ENCODE peak calls at places on chromosomes 12 and 14, in eight cellular contexts. P, X, S, T, M, U, E and D are unnamed samples.

GRCh38 chr14:64705406-64706118 is 1.3 kb downstream of the PLEKHG3 start:
- DNase-seq in P (no peak), T (no peak), E (no peak), S (no peak), M (no peak), X (peak; percentile 53), U (peak; percentile 49), D (no peak)

GRCh38 chr12:128052777-128053176 is 214.2 kb upstream of the TMEM132C start:
- DNase-seq in U (no peak), E (no peak), T (no peak), S (no peak), X (no peak), P (no peak), M (no peak), D (no peak)

GRCh38 chr14:104688755-104689619 is at the start of gene INF2:
- DNase-seq in M (peak; percentile 42), S (peak; percentile 51), P (peak; percentile 54), X (peak; percentile 66), E (peak; percentile 80), T (peak; percentile 69), U (peak; percentile 80), D (no peak)

GRCh38 chr14:51479584-51480305 is 172.0 kb upstream of the FRMD6 start:
- DNase-seq in S (peak; percentile 59), X (peak; percentile 60), P (no peak), E (no peak), T (peak; percentile 23), M (peak; percentile 86), U (no peak), D (no peak)

GRCh38 chr14:99790978-99791376 is 2.2 kb upstream of the EML1 start:
- DNase-seq in M (no peak), T (no peak), P (no peak), S (no peak), U (no peak), E (no peak), X (no peak), D (no peak)

GRCh38 chr12:128259556-128260070 is 7.4 kb upstream of the TMEM132C start:
- DNase-seq in U (peak; percentile 82), P (peak; percentile 57), E (no peak), T (no peak), S (peak; percentile 27), M (no peak), X (peak; percentile 32), D (no peak)

GRCh38 chr12:114480309-114481199 is 74.6 kb upstream of the TBX5 start:
- DNase-seq in X (no peak), P (no peak), S (peak; percentile 17), M (peak; percentile 51), U (peak; percentile 38), T (no peak), E (no peak), D (no peak)

GRCh38 chr12:111173391-111174282 is 195.3 kb downstream of the PHETA1 start:
- DNase-seq in T (no peak), E (no peak), S (no peak), U (no peak), P (no peak), M (no peak), X (no peak), D (no peak)

GRCh38 chr14:37230551-37231194 is 32.9 kb downstream of the MIPOL1 start:
- DNase-seq in P (no peak), T (no peak), S (peak; percentile 86), U (peak; percentile 84), X (no peak), M (peak; percentile 84), E (no peak), D (no peak)

GRCh38 chr14:90276627-90277367 is 20.4 kb downstream of the PSMC1 start:
- DNase-seq in P (no peak), S (peak; percentile 44), T (no peak), U (peak; percentile 10), E (no peak), X (no peak), M (no peak), D (no peak)

GRCh38 chr12:92506891-92507290 is 195.9 kb upstream of the PLEKHG7 start:
- DNase-seq in S (no peak), P (no peak), M (no peak), T (no peak), E (no peak), U (no peak), X (no peak), D (no peak)

GRCh38 chr12:107656302-107656701 is 29.3 kb upstream of the PWP1 start:
- DNase-seq in E (no peak), S (no peak), T (no peak), U (no peak), X (no peak), P (no peak), M (no peak), D (no peak)

GRCh38 chr12:113259499-113259953 is 38.3 kb downstream of the TPCN1 start:
- DNase-seq in T (peak; percentile 91), X (peak; percentile 87), U (no peak), S (peak; percentile 49), P (peak; percentile 78), M (peak; percentile 83), E (peak; percentile 68), D (no peak)

DNA sequence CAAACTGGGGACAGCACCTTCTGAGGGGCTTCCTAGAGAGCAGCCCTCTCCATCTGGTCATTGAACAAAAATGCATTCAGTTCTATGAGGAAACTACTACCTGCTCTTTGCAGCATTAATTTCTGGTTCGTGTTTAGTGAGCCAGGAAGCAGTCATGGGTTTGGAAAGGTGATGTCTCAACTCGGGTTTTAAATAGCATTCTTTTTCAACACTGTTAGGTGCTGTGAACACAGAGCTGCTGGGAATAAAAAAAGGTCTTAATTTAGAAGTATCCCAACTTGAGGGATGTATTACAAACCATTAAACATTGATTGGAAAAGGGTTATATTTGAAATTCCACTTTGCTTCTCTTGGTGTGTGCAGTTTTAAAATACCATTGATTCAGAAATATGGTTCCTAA is 9.3 kb downstream of the MYO1H start:
- DNase-seq in S (no peak), M (no peak), E (no peak), T (no peak), P (no peak), X (no peak), U (no peak), D (no peak)
- TF ChIP-seq CTCF in S (no peak), M (no peak), E (no peak), T (no peak), P (no peak), X (no peak), U (no peak), D (no peak)

GRCh38 chr14:59882957-59883356 is 12.4 kb upstream of the RTN1 start:
- DNase-seq in S (peak; percentile 33), X (no peak), U (peak; percentile 27), P (no peak), T (no peak), M (no peak), E (no peak), D (no peak)
- TF ChIP-seq CTCF in S (peak; percentile 66), X (no peak), U (peak; percentile 63), P (peak; percentile 32), T (no peak), M (peak; percentile 41), E (peak; percentile 18), D (peak; percentile 25)

GRCh38 chr12:20801035-20801434 is 9.5 kb upstream of the SLCO1B3 start:
- DNase-seq in X (no peak), E (no peak), M (no peak), T (no peak), S (no peak), U (no peak), P (no peak), D (no peak)

GRCh38 chr12:20792971-20793370 is 17.5 kb upstream of the SLCO1B3 start:
- DNase-seq in P (no peak), M (no peak), E (no peak), T (no peak), U (no peak), S (no peak), X (no peak), D (no peak)

GRCh38 chr12:20800160-20800559 is 10.3 kb upstream of the SLCO1B3 start:
- DNase-seq in X (no peak), M (no peak), U (no peak), S (no peak), T (no peak), P (no peak), E (no peak), D (no peak)

DNA sequence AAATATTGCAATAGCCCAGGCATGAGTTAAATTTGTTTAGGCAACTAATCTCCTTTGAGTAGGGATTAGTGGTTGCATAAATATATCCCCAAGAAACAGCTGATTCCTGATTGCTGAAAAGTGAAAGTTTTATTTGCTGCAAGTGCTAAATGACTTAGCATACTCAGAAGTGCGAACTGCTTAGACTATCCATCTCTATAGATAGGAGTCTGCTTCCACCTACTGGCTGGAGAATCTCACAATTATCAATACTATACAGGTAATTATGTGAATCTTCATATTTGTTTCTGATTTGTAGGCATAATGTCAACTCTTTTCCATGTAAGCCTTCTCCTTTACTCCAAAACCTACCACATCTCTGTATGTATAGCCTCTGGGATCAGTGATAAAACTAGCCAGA is 11.9 kb upstream of the SLCO1B3 start:
- DNase-seq in M (peak; percentile 14), T (no peak), S (peak; percentile 73), X (no peak), U (peak; percentile 56), P (no peak), E (no peak), D (no peak)
- TF ChIP-seq CTCF in M (no peak), T (peak; percentile 62), S (peak; percentile 57), X (peak; percentile 28), U (peak; percentile 69), P (peak; percentile 35), E (peak; percentile 43), D (peak; percentile 8)

GRCh38 chr12:57726151-57726883 is 12.2 kb downstream of the AGAP2 start:
- DNase-seq in S (peak; percentile 82), M (peak; percentile 82), P (peak; percentile 93), U (peak; percentile 93), X (peak; percentile 82), T (peak; percentile 73), E (peak; percentile 87), D (no peak)

GRCh38 chr12:57727758-57728395 is 10.7 kb downstream of the AGAP2 start:
- DNase-seq in P (no peak), M (no peak), U (peak; percentile 24), T (no peak), S (no peak), X (no peak), E (no peak), D (no peak)

GRCh38 chr12:57724936-57725740 is 13.4 kb downstream of the AGAP2 start:
- DNase-seq in E (no peak), X (no peak), S (no peak), M (no peak), T (no peak), U (no peak), P (no peak), D (no peak)

GRCh38 chr12:57725851-57726150 is 12.7 kb downstream of the AGAP2 start:
- DNase-seq in E (no peak), X (no peak), M (no peak), T (no peak), U (no peak), P (no peak), S (no peak), D (no peak)

GRCh38 chr12:57726884-57727757 is 11.4 kb downstream of the AGAP2 start:
- DNase-seq in P (peak; percentile 52), M (no peak), E (peak; percentile 33), U (peak; percentile 40), T (peak; percentile 59), X (no peak), S (peak; percentile 46), D (no peak)
- TF ChIP-seq CTCF in P (peak; percentile 51), M (peak; percentile 52), E (peak; percentile 27), U (peak; percentile 7), T (peak; percentile 53), X (peak; percentile 56), S (peak; percentile 52), D (no peak)